ENCODE peak calls at places on chromosome 21, in four cellular contexts. T is GM12891; C is HCT116; X is activated naive CD8-positive, alpha-beta T cell treated with anti-CD3 and anti-CD28 coated beads for 36 hours. N is an unnamed sample.

GRCh38 chr21:16308269-16308668 is 578.5 kb downstream of the USP25 start:
- DNase-seq in T (no peak), X (no peak), C (no peak), N (no peak)

GRCh38 chr21:38315155-38315554 is 58.4 kb downstream of the KCNJ15 start:
- DNase-seq in C (no peak), T (no peak), X (no peak), N (no peak)

GRCh38 chr21:36732217-36732616 is 33.3 kb downstream of the SIM2 start:
- DNase-seq in X (no peak), T (no peak), C (no peak), N (no peak)

GRCh38 chr21:22885079-22885478 is 1886.9 kb downstream of the NCAM2 start:
- DNase-seq in C (no peak), T (no peak), X (no peak), N (peak)

GRCh38 chr21:46401186-46401910 is 57.3 kb upstream of the DIP2A start:
- DNase-seq in T (no peak), C (no peak), X (no peak), N (no peak)

GRCh38 chr21:37219766-37220432 is 47.2 kb downstream of the VPS26C start:
- DNase-seq in C (no peak), T (no peak), X (peak), N (no peak)

GRCh38 chr21:42012344-42012743 is 2.2 kb upstream of the ZBTB21 start:
- DNase-seq in T (no peak), X (no peak), C (no peak), N (no peak)

GRCh38 chr21:45157932-45158331 is 83.6 kb downstream of the ADARB1 start:
- DNase-seq in X (no peak), C (no peak), T (no peak), N (no peak)

GRCh38 chr21:35366348-35367085 is 317.4 kb upstream of the RUNX1 start:
- DNase-seq in T (no peak), X (no peak), C (no peak), N (no peak)

GRCh38 chr21:33033961-33034413 is 8.3 kb downstream of the OLIG2 start:
- DNase-seq in C (no peak), T (no peak), X (no peak), N (no peak)

N was measured in PC-9.